ENCODE peak calls at places on chromosome 15, in five cellular contexts. M is HCT116, N is H1, I is SK-N-SH, C is K562. O is an unnamed sample.

GRCh38 chr15:56383011-56383410 is 17.8 kb downstream of the TEX9 start:
- DNase-seq in M (no peak), N (no peak), I (no peak), C (no peak), O (no peak)

GRCh38 chr15:59438891-59439290 is 905 bp downstream of the FAM81A start:
- DNase-seq in M (no peak), N (no peak), I (no peak), C (no peak), O (no peak)

GRCh38 chr15:95325763-95326688 is 1004.5 kb upstream of the NR2F2 start:
- DNase-seq in M (no peak), N (no peak), I (no peak), C (no peak), O (no peak)

GRCh38 chr15:43520138-43520537 is 2.7 kb downstream of the MAP1A start:
- DNase-seq in M (no peak), N (no peak), I (no peak), C (peak), O (no peak)

GRCh38 chr15:65525622-65526021 is 4.6 kb upstream of the HACD3 start:
- DNase-seq in M (no peak), N (no peak), I (peak), C (no peak), O (no peak)

GRCh38 chr15:33757505-33758211 is 210.6 kb upstream of the CHRM5 start:
- DNase-seq in M (no peak), N (no peak), I (no peak), C (no peak), O (no peak)

GRCh38 chr15:71471347-71471746 is 339.0 kb upstream of the NR2E3 start:
- DNase-seq in M (no peak), N (no peak), I (no peak), C (no peak), O (peak)

GRCh38 chr15:57090460-57090859 is 172.0 kb downstream of the TCF12 start:
- DNase-seq in M (no peak), N (no peak), I (peak), C (no peak), O (no peak)

DNA sequence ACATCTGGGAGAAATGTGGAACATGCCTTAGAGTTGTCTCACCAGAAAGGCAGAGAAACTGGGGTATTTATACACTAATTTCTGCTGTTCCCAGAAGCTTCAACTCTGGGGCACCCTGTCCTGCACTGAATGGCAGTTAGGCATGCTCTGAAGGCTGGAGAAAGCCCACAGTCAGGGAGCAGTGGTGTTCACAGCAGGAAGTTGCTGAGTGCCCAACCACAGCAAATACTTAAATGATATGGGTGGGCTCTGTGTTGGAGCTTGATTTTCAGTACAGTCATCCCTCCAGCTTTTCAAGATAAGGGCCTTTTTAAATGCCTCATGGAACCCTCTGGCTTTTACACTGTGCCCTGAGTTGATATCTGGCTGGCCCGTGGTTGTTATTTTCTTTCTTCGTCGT is 38.7 kb upstream of the RASGRF1 start:
- DNase-seq in M (no peak), N (no peak), I (no peak), C (no peak), O (no peak)
- TF ChIP-seq JUND in M (no peak), N (no peak), I (no peak), C (no peak), O (no peak)

DNA sequence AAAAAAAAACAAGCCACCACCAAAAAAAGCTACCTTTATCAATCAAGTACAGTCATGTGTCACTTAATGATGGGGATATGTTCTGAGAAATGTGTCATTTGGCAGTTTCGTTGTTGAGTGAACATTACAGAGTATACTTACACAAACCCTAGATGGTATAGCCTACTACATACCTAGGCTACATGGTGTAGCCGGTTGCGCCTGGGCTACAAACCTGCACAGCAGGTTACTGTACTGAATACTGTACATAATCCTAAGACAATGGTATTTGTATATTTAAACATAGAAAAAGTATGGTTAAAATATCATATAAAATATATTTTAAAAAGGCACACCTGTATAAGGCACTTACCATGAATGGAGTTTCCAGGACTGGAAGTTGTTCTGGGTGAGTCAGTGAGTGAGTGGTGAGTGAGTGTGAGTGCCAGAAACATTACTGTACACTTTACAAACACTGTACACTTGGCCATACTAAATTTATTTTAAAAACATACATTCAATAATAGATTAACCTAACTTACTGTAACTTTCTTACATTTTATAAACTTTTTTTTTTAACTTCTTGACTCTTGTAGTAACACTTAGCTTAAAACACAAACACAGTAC is 25.9 kb upstream of the JMJD7 start:
- DNase-seq in M (no peak), N (no peak), I (no peak), C (no peak), O (no peak)
- TF ChIP-seq JUND in M (no peak), N (no peak), I (no peak), C (no peak), O (no peak)

GRCh38 chr15:80437492-80437891 is 33.3 kb downstream of the ARNT2 start:
- DNase-seq in M (no peak), N (no peak), I (no peak), C (no peak), O (no peak)
- TF ChIP-seq JUND in M (no peak), N (no peak), I (no peak), C (no peak), O (no peak)

DNA sequence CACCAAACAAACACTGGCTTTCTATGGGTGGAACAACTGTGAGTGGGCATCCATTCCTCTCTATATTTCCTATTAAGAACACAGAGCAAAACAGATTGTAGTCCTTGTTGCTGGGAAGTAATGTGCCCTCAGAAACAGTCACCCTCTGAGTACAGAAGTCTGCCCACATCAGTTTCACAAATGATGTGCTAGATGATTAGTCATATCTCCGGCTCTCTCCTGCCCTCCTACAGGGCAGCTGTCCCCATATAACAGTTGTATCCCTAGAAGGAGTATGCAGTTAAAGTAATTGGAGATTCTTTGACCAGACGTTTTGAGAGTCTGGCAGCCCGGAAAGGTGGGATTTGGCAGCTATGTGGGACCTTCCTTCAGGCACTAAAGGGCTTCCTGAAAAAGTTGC is 159.9 kb downstream of the APBA2 start:
- DNase-seq in M (no peak), N (no peak), I (no peak), C (no peak), O (no peak)
- TF ChIP-seq JUND in M (no peak), N (no peak), I (no peak), C (no peak), O (no peak)

GRCh38 chr15:26841514-26841913 is 25.3 kb upstream of the GABRA5 start:
- DNase-seq in M (no peak), N (no peak), I (no peak), C (no peak), O (no peak)
- TF ChIP-seq JUND in M (no peak), N (no peak), I (no peak), C (no peak), O (no peak)

GRCh38 chr15:74418575-74419338 is 15.0 kb downstream of the SEMA7A start:
- DNase-seq in M (no peak), N (no peak), I (no peak), C (no peak), O (no peak)
- TF ChIP-seq JUND in M (no peak), N (no peak), I (no peak), C (no peak), O (no peak)

DNA sequence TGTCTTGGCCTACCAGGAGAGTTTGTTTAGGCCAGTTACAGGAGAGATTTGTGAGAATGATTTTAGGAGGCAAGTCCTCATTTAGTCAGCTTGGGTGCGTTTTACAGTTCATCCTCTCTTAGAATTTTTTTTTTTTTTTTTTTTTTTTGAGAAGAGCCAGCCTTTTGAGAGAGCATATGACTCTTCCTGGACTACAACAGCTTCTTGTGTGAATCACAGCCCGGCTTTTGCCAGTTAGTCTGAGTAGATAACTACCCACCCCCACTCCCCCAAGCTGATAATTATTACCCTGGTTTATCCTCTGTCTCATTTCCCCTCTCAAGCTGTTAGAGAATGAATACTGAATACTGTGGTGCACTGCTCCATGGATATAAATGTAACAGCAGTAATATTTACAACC is 7.8 kb downstream of the CHD2 start:
- DNase-seq in M (no peak), N (no peak), I (no peak), C (no peak), O (no peak)
- TF ChIP-seq JUND in M (no peak), N (no peak), I (peak), C (no peak), O (no peak)

DNA sequence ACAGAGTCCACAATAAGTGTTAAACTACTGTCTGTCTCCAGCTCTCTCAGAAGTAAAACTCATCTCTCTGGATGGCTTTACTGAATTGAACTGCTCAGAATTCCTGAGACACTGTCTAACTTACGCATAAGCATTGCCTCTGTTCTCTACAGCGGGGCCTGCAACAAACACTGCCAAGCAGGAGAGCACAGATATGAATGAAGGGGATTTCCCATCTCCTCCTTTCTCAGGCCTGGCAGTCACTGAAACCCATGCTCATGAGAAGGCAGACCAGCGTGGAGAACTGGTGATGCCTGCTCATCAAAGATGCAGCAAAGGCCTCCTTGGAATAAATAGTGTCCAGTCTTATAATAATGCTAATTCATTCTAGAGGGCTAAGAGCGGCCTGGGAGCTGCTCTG is 10.3 kb downstream of the RASGRP1 start:
- DNase-seq in M (no peak), N (no peak), I (no peak), C (no peak), O (no peak)
- TF ChIP-seq JUND in M (no peak), N (no peak), I (no peak), C (no peak), O (no peak)

GRCh38 chr15:68335655-68336054 is 58.1 kb downstream of the FEM1B start:
- DNase-seq in M (no peak), N (no peak), I (no peak), C (no peak), O (no peak)

GRCh38 chr15:68335251-68335650 is 57.7 kb downstream of the FEM1B start:
- DNase-seq in M (no peak), N (no peak), I (no peak), C (no peak), O (peak)

GRCh38 chr15:68334661-68335124 is 57.1 kb downstream of the FEM1B start:
- DNase-seq in M (no peak), N (no peak), I (no peak), C (no peak), O (no peak)

GRCh38 chr15:68332266-68332665 is 54.7 kb downstream of the FEM1B start:
- DNase-seq in M (no peak), N (no peak), I (no peak), C (no peak), O (no peak)

DNA sequence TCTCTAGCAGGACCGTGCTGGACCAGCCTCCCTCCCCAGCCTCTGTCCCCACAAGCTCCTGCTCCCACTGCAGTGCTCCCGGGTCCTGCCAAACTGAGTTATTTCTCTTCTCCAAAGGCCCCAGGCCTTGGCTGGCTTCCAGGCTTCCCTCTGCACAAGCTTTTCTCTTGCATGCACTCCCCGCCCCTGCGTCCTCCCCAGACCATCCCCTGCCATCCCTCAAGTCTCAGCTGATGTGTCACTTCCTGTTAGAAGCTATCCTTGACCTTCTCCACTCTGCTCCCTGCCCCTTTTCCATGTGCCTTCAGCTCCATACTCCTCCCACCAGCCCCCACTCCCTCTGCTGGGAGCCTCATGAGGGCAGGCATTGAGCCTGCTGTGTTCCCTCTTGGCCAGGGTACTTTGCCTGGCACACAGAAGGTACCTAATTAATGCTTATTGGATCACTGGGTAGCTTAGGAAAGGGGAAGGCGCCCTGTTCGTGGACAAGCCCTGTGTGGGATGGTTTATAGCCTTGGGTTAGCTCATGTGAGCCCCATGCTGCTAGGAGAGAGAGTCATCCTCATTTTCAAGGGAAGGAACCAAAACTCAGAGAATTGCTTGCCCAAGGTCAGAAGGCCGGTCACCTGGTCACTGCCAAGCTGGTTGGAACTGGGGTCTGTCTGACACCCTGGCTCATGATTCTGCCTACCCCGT is 56.4 kb downstream of the FEM1B start:
- DNase-seq in M (no peak), N (no peak), I (no peak), C (no peak), O (no peak)
- TF ChIP-seq JUND in M (no peak), N (no peak), I (no peak), C (no peak), O (no peak)

DNA sequence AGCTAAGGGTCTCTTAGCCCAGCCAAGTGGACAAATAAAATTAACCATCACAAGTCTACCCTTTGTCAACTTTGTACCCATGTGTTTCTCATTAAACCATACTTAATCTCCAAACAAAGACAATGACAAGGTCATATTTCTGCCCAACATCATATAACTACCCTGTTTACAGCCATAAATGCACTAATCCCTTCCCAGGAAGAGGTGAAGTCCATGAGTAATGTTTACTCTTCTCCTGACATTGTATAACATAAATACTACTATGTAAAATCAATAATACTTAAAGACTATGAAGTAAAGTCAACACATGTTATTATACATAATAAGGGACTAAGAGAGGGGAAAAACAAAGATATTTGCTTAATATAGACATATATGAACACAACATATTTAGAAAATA is 38.5 kb upstream of the FAN1 start:
- DNase-seq in M (no peak), N (no peak), I (no peak), C (no peak), O (no peak)
- TF ChIP-seq JUND in M (no peak), N (no peak), I (no peak), C (no peak), O (no peak)